ENCODE peak calls at places on chromosomes 4 and X, in six cellular contexts. L is HT1080, M is iris pigment epithelial cell, E is astrocyte of the hippocampus, S is ACHN, P is H54. Z is an unnamed sample.

GRCh38 chr4:91325495-91325894 is 978.3 kb upstream of the GRID2 start:
- DNase-seq in M (peak), P (no peak), L (peak), E (peak), S (no peak), Z (no peak)

GRCh38 chrX:7647826-7648225 is 195.1 kb upstream of the VCX start:
- DNase-seq in S (no peak), M (no peak), L (no peak), P (no peak), E (no peak), Z (no peak)

GRCh38 chr4:169492436-169493163 is 119.8 kb downstream of the NEK1 start:
- DNase-seq in E (peak), S (peak), P (no peak), M (peak), L (peak), Z (peak)

GRCh38 chrX:13647709-13648212 is 5.2 kb upstream of the TCEANC start:
- DNase-seq in S (no peak), P (no peak), L (peak), E (peak), M (peak), Z (peak)

GRCh38 chr4:134708616-134709015 is 507.0 kb upstream of the PABPC4L start:
- DNase-seq in S (no peak), E (no peak), P (no peak), L (no peak), M (no peak), Z (no peak)

GRCh38 chr4:186149872-186150271 is 41.5 kb upstream of the CYP4V2 start:
- DNase-seq in E (no peak), P (peak), M (peak), L (peak), S (peak), Z (peak)

GRCh38 chrX:14497184-14497666 is 32.1 kb upstream of the GLRA2 start:
- DNase-seq in P (no peak), E (peak), M (peak), S (peak), L (peak), Z (no peak)

GRCh38 chr4:151690884-151691283 is 69.9 kb downstream of the GATB start:
- DNase-seq in L (no peak), M (no peak), S (no peak), P (no peak), E (peak), Z (no peak)

GRCh38 chrX:2521092-2521926 is 20.5 kb upstream of the DHRSX start:
- DNase-seq in M (no peak), E (no peak), L (no peak), S (no peak), P (no peak), Z (no peak)

GRCh38 chr4:106149026-106149425 is 167.0 kb downstream of the TBCK start:
- DNase-seq in E (peak), M (peak), S (no peak), P (no peak), L (no peak), Z (no peak)

GRCh38 chr4:126427781-126428360 is 1113.1 kb downstream of the FAT4 start:
- DNase-seq in E (no peak), M (no peak), L (no peak), S (no peak), P (no peak), Z (no peak)

GRCh38 chr4:4694296-4694772 is 152.5 kb upstream of the STX18 start:
- DNase-seq in S (peak), P (no peak), M (no peak), L (peak), E (peak), Z (peak)

GRCh38 chr4:136741468-136741867 is 790.8 kb downstream of the PCDH18 start:
- DNase-seq in P (no peak), M (peak), E (peak), S (no peak), L (peak), Z (peak)

GRCh38 chr4:142194905-142195304 is 558.5 kb downstream of the IL15 start:
- DNase-seq in M (no peak), S (no peak), E (peak), L (no peak), P (no peak), Z (no peak)

GRCh38 chr4:108906006-108906405 is 143.2 kb upstream of the ETNPPL start:
- DNase-seq in M (no peak), P (no peak), L (no peak), E (no peak), S (no peak), Z (no peak)

GRCh38 chrX:15269618-15270521 is at the start of gene ASB9:
- DNase-seq in S (peak), L (peak), P (peak), E (peak), M (peak), Z (peak)

GRCh38 chrX:38664285-38664684 is 102.9 kb downstream of the TSPAN7 start:
- DNase-seq in M (peak), S (peak), P (peak), E (peak), L (peak), Z (peak)

GRCh38 chr4:16684083-16684482 is 214.4 kb downstream of the LDB2 start:
- DNase-seq in P (no peak), E (peak), S (no peak), M (peak), L (no peak), Z (peak)

GRCh38 chrX:2710496-2710895 is 19.4 kb downstream of the CD99 start:
- DNase-seq in S (no peak), L (peak), P (no peak), M (peak), E (peak), Z (peak)

GRCh38 chrX:16061296-16061695 is 62.1 kb upstream of the GRPR start:
- DNase-seq in E (no peak), M (no peak), S (no peak), P (no peak), L (no peak), Z (no peak)

GRCh38 chr4:109611045-109611616 is 51.1 kb downstream of the MCUB start:
- DNase-seq in S (no peak), E (no peak), P (no peak), L (no peak), M (peak), Z (peak)

GRCh38 chr4:73208376-73208775 is 50.2 kb downstream of the ANKRD17 start:
- DNase-seq in L (peak), M (peak), E (peak), S (no peak), P (peak), Z (no peak)

GRCh38 chr4:67052981-67053380 is 492.3 kb downstream of the CENPC start:
- DNase-seq in L (no peak), E (no peak), P (no peak), S (no peak), M (no peak), Z (no peak)

GRCh38 chrX:147226801-147227200 is 412.3 kb upstream of the CXorf51A start:
- DNase-seq in E (no peak), M (no peak), S (peak), P (no peak), L (no peak), Z (no peak)

GRCh38 chrX:22424141-22424915 is 151.6 kb downstream of the CBLL2 start:
- DNase-seq in E (no peak), M (no peak), P (no peak), L (no peak), S (no peak), Z (peak)

GRCh38 chr4:108030332-108030731 is 40.6 kb downstream of the HADH start:
- DNase-seq in S (peak), P (no peak), L (peak), M (peak), E (peak), Z (peak)

GRCh38 chr4:91064157-91064853 is 937.1 kb downstream of the CCSER1 start:
- DNase-seq in M (peak), S (no peak), P (no peak), L (peak), E (peak), Z (no peak)

GRCh38 chr4:148216866-148217814 is 225.1 kb downstream of the NR3C2 start:
- DNase-seq in E (peak), M (peak), L (peak), P (no peak), S (peak), Z (peak)

GRCh38 chr4:35151816-35152572 is 1092.3 kb downstream of the ARAP2 start:
- DNase-seq in L (peak), M (no peak), P (no peak), E (no peak), S (peak), Z (no peak)

GRCh38 chr4:2436301-2436700 is 17.5 kb downstream of the CFAP99 start:
- DNase-seq in M (no peak), E (peak), S (no peak), L (no peak), P (no peak), Z (peak)

GRCh38 chr4:76301775-76302162 is 4.8 kb upstream of the STBD1 start:
- DNase-seq in P (no peak), M (no peak), E (no peak), L (no peak), S (peak), Z (no peak)

GRCh38 chr4:183200453-183200852 is 101.4 kb downstream of the WWC2 start:
- DNase-seq in P (peak), E (peak), L (peak), M (peak), S (peak), Z (peak)

GRCh38 chr4:37073226-37073840 is 171.2 kb upstream of the NWD2 start:
- DNase-seq in M (no peak), S (no peak), L (peak), P (no peak), E (no peak), Z (no peak)

GRCh38 chrX:69551421-69552009 is 47.4 kb downstream of the NALF2 start:
- DNase-seq in S (no peak), L (no peak), M (no peak), P (no peak), E (no peak), Z (no peak)

Z was measured in dermis blood vessel endothelial cell.